ENCODE peak calls at places on chromosomes 3 and 15, in five cellular contexts. P, K, V, O and W are unnamed samples.

GRCh38 chr15:91099616-91100560 is at the start of gene SV2B:
- DNase-seq in P (peak), K (peak), V (peak), O (peak), W (no peak)

GRCh38 chr3:149554826-149555225 is 80.3 kb downstream of the TM4SF4 start:
- DNase-seq in P (no peak), K (no peak), V (peak), O (no peak), W (no peak)

GRCh38 chr15:61530769-61531168 is 301.7 kb upstream of the RORA start:
- DNase-seq in P (peak), K (no peak), V (peak), O (no peak), W (no peak)

GRCh38 chr15:67241132-67241855 is 13.2 kb downstream of the AAGAB start:
- DNase-seq in P (no peak), K (no peak), V (no peak), O (no peak), W (no peak)

GRCh38 chr15:99410477-99410876 is 155.3 kb upstream of the MEF2A start:
- DNase-seq in P (no peak), K (no peak), V (no peak), O (no peak), W (no peak)

GRCh38 chr3:187739561-187740445 is 5.5 kb downstream of the BCL6 start:
- DNase-seq in P (peak), K (no peak), V (peak), O (peak), W (peak)

GRCh38 chr3:171566803-171567422 is 106.7 kb upstream of the TNIK start:
- DNase-seq in P (no peak), K (peak), V (peak), O (peak), W (peak)

GRCh38 chr3:15899438-15899837 is 101.7 kb upstream of the ANKRD28 start:
- DNase-seq in P (no peak), K (no peak), V (peak), O (no peak), W (peak)

GRCh38 chr3:115396801-115397200 is 226.5 kb upstream of the GAP43 start:
- DNase-seq in P (no peak), K (no peak), V (no peak), O (no peak), W (no peak)

GRCh38 chr3:62797129-62797528 is 78.1 kb downstream of the CADPS start:
- DNase-seq in P (no peak), K (no peak), V (no peak), O (no peak), W (no peak)

GRCh38 chr3:9727041-9727595 is 4.4 kb upstream of the BRPF1 start:
- DNase-seq in P (peak), K (no peak), V (no peak), O (no peak), W (no peak)

GRCh38 chr15:88396382-88396781 is 70.8 kb downstream of the MRPL46 start:
- DNase-seq in P (no peak), K (no peak), V (no peak), O (no peak), W (no peak)

GRCh38 chr15:44081223-44082013 is 113.7 kb downstream of the FRMD5 start:
- DNase-seq in P (no peak), K (no peak), V (peak), O (no peak), W (peak)

GRCh38 chr15:74773731-74774252 is 8.1 kb upstream of the CSK start:
- DNase-seq in P (no peak), K (no peak), V (no peak), O (no peak), W (no peak)

GRCh38 chr15:23648920-23649515 is 1.4 kb upstream of the MAGEL2 start:
- DNase-seq in P (peak), K (peak), V (peak), O (peak), W (no peak)

GRCh38 chr3:42194943-42195510 is 71.0 kb downstream of the CCK start:
- DNase-seq in P (no peak), K (no peak), V (no peak), O (no peak), W (no peak)

GRCh38 chr15:65189102-65189740 is 4.1 kb upstream of the CLPX start:
- DNase-seq in P (peak), K (peak), V (peak), O (peak), W (no peak)

GRCh38 chr15:56736308-56736707 is 3.0 kb upstream of the ZNF280D start:
- DNase-seq in P (no peak), K (no peak), V (peak), O (no peak), W (no peak)